ENCODE peak calls at places on chromosomes 4 and X, in eight cellular contexts. J, B, M, L, Z, G, H and K are unnamed samples.

GRCh38 chr4:30821891-30822612 is 101.9 kb downstream of the PCDH7 start:
- DNase-seq in J (no peak), B (no peak), M (no peak), L (no peak), Z (no peak), G (no peak), H (no peak), K (peak; percentile 1)

GRCh38 chrX:132636080-132636479 is 147.2 kb upstream of the MBNL3 start:
- DNase-seq in J (no peak), B (no peak), M (no peak), L (no peak), Z (no peak), G (peak; percentile 33), H (no peak), K (peak; percentile 45)

GRCh38 chr4:11635336-11635735 is 206.6 kb upstream of the HS3ST1 start:
- DNase-seq in J (no peak), B (no peak), M (peak; percentile 18), L (no peak), Z (no peak), G (no peak), H (no peak), K (peak; percentile 18)

GRCh38 chr4:148154769-148155168 is 287.4 kb downstream of the NR3C2 start:
- DNase-seq in J (no peak), B (no peak), M (no peak), L (no peak), Z (no peak), G (no peak), H (no peak), K (no peak)

GRCh38 chrX:145729635-145730034 is 88.0 kb upstream of the SLITRK2 start:
- DNase-seq in J (no peak), B (no peak), M (peak; percentile 26), L (no peak), Z (peak; percentile 39), G (no peak), H (peak; percentile 3), K (no peak)

GRCh38 chrX:75149654-75150053 is 6.4 kb downstream of the ABCB7 start:
- DNase-seq in J (no peak), B (no peak), M (no peak), L (no peak), Z (no peak), G (no peak), H (no peak), K (no peak)

GRCh38 chrX:124719060-124719459 is 372.7 kb downstream of the SH2D1A start:
- DNase-seq in J (no peak), B (no peak), M (no peak), L (no peak), Z (no peak), G (peak; percentile 77), H (no peak), K (peak; percentile 33)

GRCh38 chr4:94472056-94472826 is 20.5 kb downstream of the PDLIM5 start:
- DNase-seq in J (no peak), B (no peak), M (peak; percentile 86), L (no peak), Z (peak; percentile 56), G (peak; percentile 33), H (no peak), K (peak; percentile 84)

GRCh38 chr4:82423245-82424054 is 6.8 kb downstream of the HNRNPDL start:
- DNase-seq in J (no peak), B (no peak), M (peak; percentile 35), L (no peak), Z (no peak), G (peak; percentile 34), H (no peak), K (no peak)

GRCh38 chr4:38785901-38786402 is 3.2 kb upstream of the TLR10 start:
- DNase-seq in J (no peak), B (no peak), M (no peak), L (no peak), Z (no peak), G (no peak), H (no peak), K (no peak)

GRCh38 chrX:148416931-148417330 is 83.5 kb upstream of the AFF2 start:
- DNase-seq in J (no peak), B (no peak), M (peak; percentile 82), L (no peak), Z (no peak), G (no peak), H (no peak), K (no peak)

GRCh38 chr4:61336911-61337310 is 136.8 kb downstream of the ADGRL3 start:
- DNase-seq in J (peak; percentile 60), B (no peak), M (no peak), L (no peak), Z (no peak), G (peak; percentile 31), H (no peak), K (no peak)

GRCh38 chrX:6021316-6022091 is 207.2 kb downstream of the NLGN4X start:
- DNase-seq in J (peak; percentile 36), B (no peak), M (peak; percentile 13), L (peak; percentile 35), Z (no peak), G (peak; percentile 85), H (peak; percentile 50), K (peak; percentile 68)

GRCh38 chr4:89109841-89110540 is 1.3 kb upstream of the TIGD2 start:
- DNase-seq in J (no peak), B (no peak), M (no peak), L (no peak), Z (no peak), G (no peak), H (no peak), K (no peak)

GRCh38 chrX:117645639-117646038 is 471.0 kb downstream of the KLHL13 start:
- DNase-seq in J (no peak), B (no peak), M (no peak), L (no peak), Z (no peak), G (no peak), H (no peak), K (no peak)

GRCh38 chrX:121010218-121010617 is 24.7 kb upstream of the CT47A1 start:
- DNase-seq in J (no peak), B (no peak), M (peak; percentile 13), L (no peak), Z (no peak), G (peak; percentile 16), H (no peak), K (no peak)

GRCh38 chrX:34978171-34978570 is 35.6 kb downstream of the FAM47B start:
- DNase-seq in J (no peak), B (no peak), M (no peak), L (no peak), Z (no peak), G (no peak), H (no peak), K (no peak)

GRCh38 chr4:169630069-169630468 is 9.7 kb downstream of the CLCN3 start:
- DNase-seq in J (no peak), B (no peak), M (no peak), L (no peak), Z (no peak), G (no peak), H (no peak), K (no peak)

GRCh38 chrX:46610070-46610658 is 36.6 kb downstream of the CHST7 start:
- DNase-seq in J (no peak), B (no peak), M (no peak), L (no peak), Z (no peak), G (no peak), H (no peak), K (no peak)

GRCh38 chr4:140769209-140769608 is 13.0 kb upstream of the TBC1D9 start:
- DNase-seq in J (no peak), B (no peak), M (no peak), L (no peak), Z (no peak), G (no peak), H (no peak), K (no peak)

GRCh38 chr4:1693131-1693896 is 9.2 kb upstream of the FAM53A start:
- DNase-seq in J (peak; percentile 52), B (peak; percentile 80), M (peak; percentile 63), L (peak; percentile 41), Z (peak; percentile 35), G (peak; percentile 80), H (peak; percentile 73), K (peak; percentile 93)

GRCh38 chrX:132837971-132838370 is 120.5 kb downstream of the HS6ST2 start:
- DNase-seq in J (no peak), B (no peak), M (no peak), L (no peak), Z (no peak), G (no peak), H (no peak), K (no peak)

GRCh38 chr4:73257995-73258667 is 467 bp downstream of the ANKRD17 start:
- DNase-seq in J (no peak), B (no peak), M (peak; percentile 36), L (peak; percentile 6), Z (peak; percentile 47), G (no peak), H (no peak), K (peak; percentile 58)

GRCh38 chr4:26088433-26088928 is 174.5 kb downstream of the SMIM20 start:
- DNase-seq in J (no peak), B (no peak), M (peak; percentile 84), L (peak; percentile 35), Z (peak; percentile 64), G (no peak), H (no peak), K (no peak)

GRCh38 chrX:30690330-30690729 is 37.1 kb downstream of the GK start:
- DNase-seq in J (no peak), B (no peak), M (no peak), L (no peak), Z (no peak), G (no peak), H (no peak), K (no peak)

GRCh38 chr4:24321637-24322036 is 262.7 kb downstream of the DHX15 start:
- DNase-seq in J (no peak), B (no peak), M (no peak), L (no peak), Z (no peak), G (no peak), H (no peak), K (no peak)

GRCh38 chrX:96770315-96770714 is 85.7 kb downstream of the DIAPH2 start:
- DNase-seq in J (no peak), B (no peak), M (peak; percentile 2), L (no peak), Z (no peak), G (peak; percentile 66), H (no peak), K (peak; percentile 4)

GRCh38 chr4:88857588-88857987 is 160.0 kb upstream of the NAP1L5 start:
- DNase-seq in J (no peak), B (no peak), M (no peak), L (no peak), Z (no peak), G (no peak), H (no peak), K (no peak)